ENCODE peak calls at places on chromosomes 7 and 10, in ten cellular contexts. N is KBM-7; Q is glomerular endothelial cell; K is stimulated activated naive B cell treated with anti-CD40 and anti-IgM and Interleukin-4, amounts not matched to agents 10 μg/mL and 1 μg/mL and 100 μg/mL, for 72 hours; W is EL; F is HuH-7.5; G is NK-92 treated with Interleukin-12 subunit alpha and Interleukin-12 subunit beta, amount 100 ng/mL, for 24 hours; J is M059J; E is activated T-cell treated with anti-CD3 and anti-CD28 coated beads for 4 hours; D is CD8-positive, alpha-beta T cell. C is an unnamed sample.

GRCh38 chr7:155813791-155814568 is 1.7 kb upstream of the SHH start:
- DNase-seq in G (no peak), W (no peak), J (no peak), E (no peak), K (no peak), N (no peak), F (no peak), Q (no peak), D (no peak), C (no peak)

GRCh38 chr7:31935671-31936070 is 134.5 kb downstream of the PDE1C start:
- DNase-seq in W (no peak), G (no peak), E (no peak), D (no peak), F (no peak), Q (no peak), K (no peak), N (no peak), J (peak), C (no peak)

GRCh38 chr7:90474284-90475210 is 5.1 kb downstream of the PTTG1IP2 start:
- DNase-seq in N (no peak), E (no peak), G (no peak), J (peak), Q (peak), D (no peak), W (peak), F (no peak), K (no peak), C (no peak)

GRCh38 chr10:5589963-5590511 is 65.3 kb downstream of the CALML3 start:
- DNase-seq in G (no peak), W (peak), J (peak), N (peak), Q (no peak), E (no peak), K (no peak), D (no peak), F (no peak), C (no peak)

GRCh38 chr7:26853788-26854393 is 10.5 kb downstream of the SKAP2 start:
- DNase-seq in D (no peak), G (no peak), N (peak), K (no peak), W (peak), F (no peak), E (no peak), Q (peak), J (peak), C (no peak)

GRCh38 chr7:50446542-50446960 is 3.6 kb downstream of the FIGNL1 start:
- DNase-seq in N (no peak), F (no peak), W (peak), E (no peak), J (peak), G (no peak), D (no peak), Q (peak), K (no peak), C (no peak)

GRCh38 chr7:99707096-99707495 is 27.3 kb upstream of the CYP3A5 start:
- DNase-seq in E (no peak), W (no peak), Q (no peak), K (no peak), F (no peak), J (no peak), N (no peak), D (no peak), G (no peak), C (no peak)

GRCh38 chr10:125083576-125083920 is 76.8 kb downstream of the CTBP2 start:
- DNase-seq in E (no peak), G (no peak), Q (no peak), F (no peak), N (no peak), J (peak), D (no peak), K (no peak), W (peak), C (no peak)

GRCh38 chr7:4634166-4634565 is 47.9 kb upstream of the FOXK1 start:
- DNase-seq in J (no peak), F (no peak), E (no peak), G (no peak), D (no peak), N (no peak), K (no peak), W (no peak), Q (no peak), C (no peak)

GRCh38 chr7:124267154-124267553 is 234.3 kb upstream of the TMEM229A start:
- DNase-seq in W (no peak), N (no peak), K (no peak), J (no peak), D (no peak), F (no peak), G (no peak), Q (no peak), E (no peak), C (no peak)

GRCh38 chr7:149853157-149853556 is 15.0 kb downstream of the ZNF862 start:
- DNase-seq in D (no peak), N (no peak), E (no peak), K (no peak), W (no peak), G (no peak), F (no peak), J (peak), Q (no peak), C (no peak)

GRCh38 chr7:28768577-28769147 is 189.5 kb downstream of the TRIL start:
- DNase-seq in F (no peak), K (no peak), W (peak), J (peak), N (no peak), E (no peak), G (no peak), D (no peak), Q (no peak), C (no peak)

GRCh38 chr10:73126343-73126742 is 16.1 kb downstream of the NUDT13 start:
- DNase-seq in G (no peak), F (no peak), Q (no peak), D (no peak), J (no peak), W (no peak), K (no peak), E (no peak), N (no peak), C (no peak)

GRCh38 chr7:151372612-151373265 is 31.1 kb downstream of the NUB1 start:
- DNase-seq in N (no peak), J (no peak), W (no peak), E (no peak), Q (no peak), D (no peak), F (no peak), G (no peak), K (no peak), C (no peak)

GRCh38 chr7:83005410-83005809 is 157.3 kb downstream of the PCLO start:
- DNase-seq in E (no peak), K (no peak), D (no peak), F (no peak), G (no peak), Q (peak), N (no peak), J (peak), W (no peak), C (no peak)

GRCh38 chr10:102604379-102604960 is 39.8 kb upstream of the TRIM8 start:
- DNase-seq in W (peak), G (no peak), E (no peak), Q (peak), J (peak), D (no peak), F (no peak), K (no peak), N (peak), C (no peak)

GRCh38 chr10:77637986-77638765 is 568 bp upstream of the KCNMA1 start:
- DNase-seq in E (no peak), J (peak), G (no peak), D (no peak), K (no peak), W (peak), Q (no peak), N (no peak), F (no peak), C (no peak)

GRCh38 chr10:15439381-15439837 is 68.3 kb upstream of the FAM171A1 start:
- DNase-seq in Q (no peak), N (peak), D (no peak), J (peak), G (no peak), F (no peak), K (no peak), W (peak), E (no peak), C (no peak)

GRCh38 chr7:100220833-100221718 is 1.3 kb downstream of the PVRIG start:
- DNase-seq in K (peak), W (no peak), D (peak), J (no peak), G (peak), F (no peak), N (no peak), Q (no peak), E (peak), C (no peak)

GRCh38 chr10:22332116-22332692 is 11.3 kb downstream of the BMI1 start:
- DNase-seq in N (no peak), K (no peak), G (no peak), E (no peak), W (no peak), F (no peak), J (no peak), D (no peak), Q (no peak), C (no peak)

GRCh38 chr10:116287906-116288501 is 15.0 kb upstream of the GFRA1 start:
- DNase-seq in E (no peak), D (no peak), W (peak), N (peak), J (peak), K (no peak), F (no peak), G (no peak), Q (peak), C (no peak)

GRCh38 chr7:84637568-84638338 is 443.2 kb upstream of the SEMA3A start:
- DNase-seq in E (no peak), F (no peak), Q (peak), N (no peak), D (no peak), G (no peak), K (no peak), W (peak), J (peak), C (no peak)

GRCh38 chr7:72447465-72448204 is 35.5 kb upstream of the CALN1 start:
- DNase-seq in Q (no peak), N (no peak), E (no peak), G (no peak), F (no peak), J (no peak), K (no peak), W (no peak), D (no peak), C (no peak)

GRCh38 chr10:125396651-125397050 is 236.3 kb upstream of the CTBP2 start:
- DNase-seq in K (no peak), F (no peak), D (no peak), J (peak), W (peak), E (no peak), Q (no peak), G (no peak), N (no peak), C (no peak)

GRCh38 chr10:53361936-53362335 is 589.4 kb upstream of the MBL2 start:
- DNase-seq in F (no peak), N (no peak), J (no peak), G (no peak), W (no peak), D (no peak), K (no peak), E (no peak), Q (no peak), C (no peak)

GRCh38 chr7:151665363-151665762 is 145.7 kb upstream of the RHEB start:
- DNase-seq in J (no peak), N (no peak), G (no peak), D (no peak), W (no peak), Q (no peak), E (no peak), K (no peak), F (no peak), C (no peak)

GRCh38 chr7:46432666-46433065 is 511.6 kb upstream of the IGFBP3 start:
- DNase-seq in W (peak), N (no peak), D (no peak), E (no peak), J (peak), F (no peak), G (no peak), Q (no peak), K (no peak), C (no peak)

GRCh38 chr7:29127527-29127926 is 18.8 kb downstream of the CPVL start:
- DNase-seq in G (no peak), D (no peak), K (no peak), F (no peak), E (no peak), N (no peak), Q (peak), W (no peak), J (no peak), C (no peak)

GRCh38 chr10:6176691-6177231 is 26.0 kb upstream of the PFKFB3 start:
- DNase-seq in E (no peak), J (peak), Q (no peak), F (no peak), N (no peak), D (no peak), G (no peak), W (no peak), K (no peak), C (no peak)

GRCh38 chr10:6583447-6583846 is 3.4 kb upstream of the PRKCQ start:
- DNase-seq in D (no peak), F (no peak), G (peak), K (no peak), E (peak), Q (no peak), J (no peak), W (no peak), N (no peak), C (no peak)

GRCh38 chr7:41425926-41426325 is 277.0 kb downstream of the INHBA start:
- DNase-seq in J (peak), E (no peak), Q (no peak), N (no peak), F (no peak), G (no peak), D (no peak), W (peak), K (no peak), C (no peak)

GRCh38 chr7:40979296-40979695 is 723.6 kb downstream of the INHBA start:
- DNase-seq in E (no peak), Q (no peak), N (no peak), F (no peak), K (no peak), J (no peak), G (no peak), W (no peak), D (no peak), C (no peak)

GRCh38 chr7:26078437-26079362 is 73.3 kb upstream of the NFE2L3 start:
- DNase-seq in W (peak), K (peak), G (peak), F (peak), Q (no peak), E (peak), J (peak), N (peak), D (peak), C (no peak)

GRCh38 chr7:64946772-64947171 is 43.7 kb downstream of the ZNF273 start:
- DNase-seq in W (peak), J (peak), E (no peak), F (peak), K (peak), G (no peak), N (no peak), Q (no peak), D (no peak), C (no peak)

GRCh38 chr10:78255796-78256638 is 222.4 kb downstream of the RPS24 start:
- DNase-seq in G (peak), W (peak), Q (peak), K (no peak), F (no peak), E (no peak), J (peak), N (no peak), D (no peak), C (no peak)

GRCh38 chr7:106073701-106074100 is 38.4 kb downstream of the SYPL1 start:
- DNase-seq in J (no peak), Q (no peak), D (no peak), K (no peak), F (no peak), N (no peak), E (no peak), G (no peak), W (no peak), C (no peak)

GRCh38 chr7:1694981-1695511 is 25.0 kb downstream of the ELFN1 start:
- DNase-seq in Q (no peak), W (no peak), K (no peak), G (no peak), E (no peak), D (no peak), F (no peak), J (no peak), N (no peak), C (peak)

GRCh38 chr10:122567056-122567660 is 6.6 kb downstream of the DMBT1 start:
- DNase-seq in K (no peak), J (peak), G (no peak), Q (no peak), N (peak), W (peak), F (peak), D (no peak), E (no peak), C (no peak)

GRCh38 chr7:85426487-85426960 is 239.7 kb upstream of the SEMA3D start:
- DNase-seq in E (no peak), J (peak), Q (no peak), D (no peak), N (no peak), F (peak), G (no peak), K (no peak), W (peak), C (no peak)